ENCODE peak calls at places on chromosomes 4 and X, in six cellular contexts. Q is left ventricle myocardium inferior, D is brain microvascular endothelial cell, K is A549, O is GM13977, L is tibial nerve. I is an unnamed sample.

GRCh38 chrX:22249371-22249770 is 23.3 kb upstream of the CBLL2 start:
- DNase-seq in Q (no peak), L (no peak), D (no peak), O (no peak), K (no peak), I (no peak)

GRCh38 chr4:82618321-82618720 is 56.5 kb upstream of the TMEM150C start:
- DNase-seq in D (no peak), O (no peak), Q (no peak), K (no peak), L (no peak), I (peak; percentile 5)

GRCh38 chr4:40564004-40564403 is 65.7 kb downstream of the RBM47 start:
- DNase-seq in O (no peak), D (no peak), L (no peak), Q (no peak), K (no peak), I (no peak)

GRCh38 chrX:118188977-118189376 is 72.4 kb upstream of the KLHL13 start:
- DNase-seq in L (no peak), Q (no peak), D (no peak), K (no peak), O (no peak), I (no peak)

GRCh38 chrX:66994729-66995128 is 355.9 kb upstream of the EDA2R start:
- DNase-seq in O (no peak), D (no peak), L (no peak), K (no peak), Q (no peak), I (no peak)

GRCh38 chr4:15811703-15812325 is 33.7 kb downstream of the CD38 start:
- DNase-seq in D (no peak), O (no peak), K (no peak), Q (no peak), L (no peak), I (no peak)

GRCh38 chrX:76509775-76510174 is 82.3 kb downstream of the MAGEE1 start:
- DNase-seq in D (no peak), O (no peak), K (no peak), Q (no peak), L (no peak), I (no peak)

GRCh38 chr4:25703731-25704388 is 48.2 kb downstream of the SLC34A2 start:
- DNase-seq in Q (no peak), K (no peak), O (no peak), D (no peak), L (no peak), I (peak; percentile 7)

GRCh38 chrX:39398973-39399268 is 597.7 kb downstream of the MID1IP1 start:
- DNase-seq in D (no peak), L (no peak), O (no peak), K (no peak), Q (peak; percentile 15), I (no peak)

GRCh38 chr4:71683309-71683708 is 100.6 kb downstream of the GC start:
- DNase-seq in K (no peak), O (no peak), Q (no peak), L (no peak), D (no peak), I (no peak)

GRCh38 chr4:25030283-25031076 is at the start of gene LGI2:
- DNase-seq in D (no peak), O (peak; percentile 50), Q (peak; percentile 52), L (peak; percentile 30), K (no peak), I (no peak)

GRCh38 chrX:12138366-12139313 is at the start of gene FRMPD4:
- DNase-seq in L (no peak), D (no peak), K (peak; percentile 20), O (no peak), Q (no peak), I (no peak)

GRCh38 chrX:2632533-2633504 is 58.3 kb upstream of the CD99 start:
- DNase-seq in K (peak; percentile 52), O (no peak), D (peak; percentile 8), Q (no peak), L (no peak), I (peak; percentile 15)

GRCh38 chrX:131057706-131058105 is 440 bp upstream of the ARHGAP36 start:
- DNase-seq in D (no peak), K (no peak), Q (no peak), L (no peak), O (no peak), I (no peak)

GRCh38 chr4:146329042-146329716 is 114.8 kb downstream of the REELD1 start:
- DNase-seq in Q (no peak), L (no peak), D (peak; percentile 48), K (peak; percentile 9), O (no peak), I (peak; percentile 89)

GRCh38 chrX:47489507-47490275 is 6.7 kb upstream of the ZNF41 start:
- DNase-seq in D (no peak), L (no peak), O (no peak), K (no peak), Q (peak; percentile 46), I (no peak)

GRCh38 chr4:153345011-153345981 is 808 bp downstream of the MND1 start:
- DNase-seq in O (peak; percentile 56), D (peak; percentile 38), K (peak; percentile 57), Q (no peak), L (no peak), I (peak; percentile 67)

GRCh38 chr4:80240976-80241375 is 25.5 kb upstream of the FGF5 start:
- DNase-seq in Q (no peak), O (no peak), D (no peak), K (no peak), L (no peak), I (peak; percentile 61)

GRCh38 chrX:70386240-70386639 is 36.9 kb upstream of the GDPD2 start:
- DNase-seq in Q (no peak), L (no peak), K (no peak), D (no peak), O (no peak), I (peak; percentile 20)

GRCh38 chrX:110395877-110396276 is 37.2 kb downstream of the RTL9 start:
- DNase-seq in L (no peak), K (no peak), D (no peak), O (no peak), Q (no peak), I (no peak)

GRCh38 chr4:180932365-180933001 is 1310.7 kb upstream of the TENM3 start:
- DNase-seq in Q (no peak), O (no peak), D (no peak), L (no peak), K (no peak), I (no peak)

GRCh38 chrX:87299563-87300160 is 217.9 kb upstream of the KLHL4 start:
- DNase-seq in L (no peak), O (peak; percentile 9), Q (no peak), D (no peak), K (peak; percentile 23), I (peak; percentile 16)

GRCh38 chrX:133859860-133860259 is 125.5 kb downstream of the GPC3 start:
- DNase-seq in K (no peak), L (no peak), O (no peak), D (peak; percentile 22), Q (no peak), I (peak; percentile 78)

GRCh38 chr4:8893624-8894423 is 22.2 kb upstream of the HMX1 start:
- DNase-seq in Q (no peak), D (no peak), L (no peak), K (no peak), O (no peak), I (no peak)

GRCh38 chr4:183988874-183989273 is 83.8 kb downstream of the STOX2 start:
- DNase-seq in Q (no peak), K (peak; percentile 18), O (no peak), D (no peak), L (no peak), I (no peak)

GRCh38 chr4:56129431-56129861 is 180.7 kb downstream of the CEP135 start:
- DNase-seq in K (peak; percentile 48), L (no peak), O (no peak), Q (no peak), D (no peak), I (no peak)

GRCh38 chr4:17236686-17237085 is 275.2 kb downstream of the QDPR start:
- DNase-seq in O (no peak), K (no peak), L (no peak), D (peak; percentile 31), Q (no peak), I (peak; percentile 58)

GRCh38 chr4:173001571-173001970 is 167.0 kb upstream of the GALNT7 start:
- DNase-seq in L (no peak), K (no peak), Q (no peak), O (no peak), D (no peak), I (peak; percentile 81)

GRCh38 chrX:134171661-134172587 is 65.1 kb upstream of the CCDC160 start:
- DNase-seq in K (no peak), Q (peak; percentile 24), L (peak; percentile 17), O (peak; percentile 27), D (no peak), I (peak; percentile 9)

GRCh38 chrX:45900751-45901150 is 644.5 kb downstream of the ZNF674 start:
- DNase-seq in L (no peak), K (peak; percentile 1), Q (no peak), D (peak; percentile 22), O (no peak), I (peak; percentile 56)